ENCODE peak calls at places on chromosomes 16 and 17, in nine cellular contexts. One of them, this sample, is unnamed.

GRCh38 chr16:87842209-87842869 is 27.0 kb downstream of the SLC7A5 start:
- DNase-seq in heart left ventricle: no peak
- DNase-seq in body of pancreas: no peak
- DNase-seq in lower leg skin: no peak
- DNase-seq in transverse colon: no peak
- DNase-seq in ovary: peak; percentile 28
- DNase-seq in esophagus squamous epithelium: no peak
- DNase-seq in gastrocnemius medialis: no peak
- DNase-seq in A549: no peak
- DNase-seq in this sample: no peak

GRCh38 chr16:4805231-4805630 is 2.8 kb upstream of the ROGDI start:
- DNase-seq in heart left ventricle: peak; percentile 67
- DNase-seq in body of pancreas: no peak
- DNase-seq in lower leg skin: no peak
- DNase-seq in transverse colon: no peak
- DNase-seq in ovary: no peak
- DNase-seq in esophagus squamous epithelium: no peak
- DNase-seq in gastrocnemius medialis: no peak
- DNase-seq in A549: no peak
- DNase-seq in this sample: no peak

GRCh38 chr16:75102595-75102994 is 14.0 kb downstream of the LDHD start:
- DNase-seq in heart left ventricle: no peak
- DNase-seq in body of pancreas: no peak
- DNase-seq in lower leg skin: no peak
- DNase-seq in transverse colon: no peak
- DNase-seq in ovary: no peak
- DNase-seq in esophagus squamous epithelium: no peak
- DNase-seq in gastrocnemius medialis: no peak
- DNase-seq in A549: no peak
- DNase-seq in this sample: no peak

GRCh38 chr17:44902135-44902760 is 3.0 kb upstream of the EFTUD2 start:
- DNase-seq in heart left ventricle: no peak
- DNase-seq in body of pancreas: no peak
- DNase-seq in lower leg skin: no peak
- DNase-seq in transverse colon: no peak
- DNase-seq in ovary: no peak
- DNase-seq in esophagus squamous epithelium: no peak
- DNase-seq in gastrocnemius medialis: no peak
- DNase-seq in A549: no peak
- DNase-seq in this sample: no peak

GRCh38 chr17:80637286-80637703 is 92.7 kb downstream of the RPTOR start:
- DNase-seq in heart left ventricle: no peak
- DNase-seq in body of pancreas: no peak
- DNase-seq in lower leg skin: no peak
- DNase-seq in transverse colon: no peak
- DNase-seq in ovary: no peak
- DNase-seq in esophagus squamous epithelium: no peak
- DNase-seq in gastrocnemius medialis: no peak
- DNase-seq in A549: no peak
- DNase-seq in this sample: no peak

GRCh38 chr17:48596735-48597491 is 3.3 kb upstream of the HOXB5 start:
- DNase-seq in heart left ventricle: no peak
- DNase-seq in body of pancreas: no peak
- DNase-seq in lower leg skin: no peak
- DNase-seq in transverse colon: no peak
- DNase-seq in ovary: no peak
- DNase-seq in esophagus squamous epithelium: no peak
- DNase-seq in gastrocnemius medialis: no peak
- DNase-seq in A549: no peak
- DNase-seq in this sample: no peak

GRCh38 chr17:20072692-20072992 is 63.5 kb downstream of the SPECC1 start:
- DNase-seq in heart left ventricle: no peak
- DNase-seq in body of pancreas: no peak
- DNase-seq in lower leg skin: no peak
- DNase-seq in transverse colon: no peak
- DNase-seq in ovary: no peak
- DNase-seq in esophagus squamous epithelium: no peak
- DNase-seq in gastrocnemius medialis: no peak
- DNase-seq in A549: no peak
- DNase-seq in this sample: no peak

GRCh38 chr16:75244225-75244792 is 7.1 kb downstream of the BCAR1 start:
- DNase-seq in heart left ventricle: peak; percentile 75
- DNase-seq in body of pancreas: no peak
- DNase-seq in lower leg skin: no peak
- DNase-seq in transverse colon: peak; percentile 63
- DNase-seq in ovary: no peak
- DNase-seq in esophagus squamous epithelium: no peak
- DNase-seq in gastrocnemius medialis: no peak
- DNase-seq in A549: no peak
- DNase-seq in this sample: no peak

GRCh38 chr17:56125830-56126819 is 27.1 kb upstream of the ANKFN1 start:
- DNase-seq in heart left ventricle: no peak
- DNase-seq in body of pancreas: peak; percentile 20
- DNase-seq in lower leg skin: no peak
- DNase-seq in transverse colon: no peak
- DNase-seq in ovary: no peak
- DNase-seq in esophagus squamous epithelium: no peak
- DNase-seq in gastrocnemius medialis: no peak
- DNase-seq in A549: peak; percentile 52
- DNase-seq in this sample: peak; percentile 79

GRCh38 chr17:1490643-1491405 is 1.7 kb downstream of the MYO1C start:
- DNase-seq in heart left ventricle: peak; percentile 91
- DNase-seq in body of pancreas: peak; percentile 69
- DNase-seq in lower leg skin: peak; percentile 93
- DNase-seq in transverse colon: peak; percentile 84
- DNase-seq in ovary: peak; percentile 74
- DNase-seq in esophagus squamous epithelium: no peak
- DNase-seq in gastrocnemius medialis: peak; percentile 29
- DNase-seq in A549: peak; percentile 58
- DNase-seq in this sample: peak; percentile 55

DNA sequence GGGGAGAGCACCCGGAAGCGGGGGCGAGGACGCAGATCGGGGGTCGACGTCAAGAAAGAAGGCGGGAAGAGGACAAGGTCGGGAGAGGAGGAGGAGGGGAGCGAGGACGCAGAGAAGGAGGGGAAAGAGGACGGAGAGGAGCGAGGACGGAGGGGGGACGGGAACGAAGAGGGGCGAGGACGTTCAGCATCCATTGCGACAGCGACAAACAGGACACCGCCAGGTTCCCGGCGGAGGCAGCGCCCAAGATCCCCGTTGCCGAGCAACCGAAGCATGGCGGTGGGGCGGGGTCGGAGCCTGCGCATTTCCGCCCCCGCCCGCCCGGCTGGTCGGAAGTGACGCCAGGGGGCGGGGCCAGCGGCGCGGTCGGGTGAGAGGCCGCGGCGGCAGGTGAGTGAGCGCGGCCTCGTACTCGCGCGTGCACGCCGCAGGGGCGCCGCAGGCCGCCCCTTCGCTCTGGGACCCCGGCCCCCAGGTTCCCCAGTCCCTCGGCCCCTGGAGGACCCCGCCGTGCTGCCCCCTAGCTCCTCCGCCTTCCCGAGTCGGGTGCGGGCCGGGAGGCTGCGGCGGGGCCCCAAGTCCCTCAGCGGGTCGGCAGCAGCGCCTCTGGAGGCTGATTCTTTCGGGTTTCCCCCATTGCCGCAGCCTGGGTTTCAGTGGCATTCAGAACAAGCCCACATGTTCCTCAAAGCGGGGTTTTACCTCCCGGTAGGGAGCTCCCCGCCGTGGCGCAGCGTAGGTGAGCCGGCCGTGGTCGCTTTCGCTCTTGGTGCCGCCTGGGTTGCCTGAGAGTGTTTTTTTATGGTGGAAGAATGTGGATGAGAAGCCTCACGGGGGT is at the start of gene FAM234A:
- DNase-seq in heart left ventricle: peak; percentile 96
- DNase-seq in body of pancreas: peak; percentile 96
- DNase-seq in lower leg skin: peak; percentile 98
- DNase-seq in transverse colon: peak; percentile 96
- DNase-seq in ovary: peak; percentile 95
- DNase-seq in esophagus squamous epithelium: peak; percentile 31
- DNase-seq in gastrocnemius medialis: peak; percentile 93
- DNase-seq in A549: peak; percentile 95
- DNase-seq in this sample: peak; percentile 94
- TF ChIP-seq POLR2A in heart left ventricle: peak; percentile 85
- TF ChIP-seq POLR2A in body of pancreas: peak; percentile 87
- TF ChIP-seq POLR2A in lower leg skin: peak; percentile 84
- TF ChIP-seq POLR2A in transverse colon: peak; percentile 87
- TF ChIP-seq POLR2A in ovary: peak; percentile 96
- TF ChIP-seq POLR2A in esophagus squamous epithelium: peak; percentile 99
- TF ChIP-seq POLR2A in gastrocnemius medialis: peak; percentile 100
- TF ChIP-seq POLR2A in A549: peak; percentile 74
- TF ChIP-seq POLR2A in this sample: peak; percentile 99

DNA sequence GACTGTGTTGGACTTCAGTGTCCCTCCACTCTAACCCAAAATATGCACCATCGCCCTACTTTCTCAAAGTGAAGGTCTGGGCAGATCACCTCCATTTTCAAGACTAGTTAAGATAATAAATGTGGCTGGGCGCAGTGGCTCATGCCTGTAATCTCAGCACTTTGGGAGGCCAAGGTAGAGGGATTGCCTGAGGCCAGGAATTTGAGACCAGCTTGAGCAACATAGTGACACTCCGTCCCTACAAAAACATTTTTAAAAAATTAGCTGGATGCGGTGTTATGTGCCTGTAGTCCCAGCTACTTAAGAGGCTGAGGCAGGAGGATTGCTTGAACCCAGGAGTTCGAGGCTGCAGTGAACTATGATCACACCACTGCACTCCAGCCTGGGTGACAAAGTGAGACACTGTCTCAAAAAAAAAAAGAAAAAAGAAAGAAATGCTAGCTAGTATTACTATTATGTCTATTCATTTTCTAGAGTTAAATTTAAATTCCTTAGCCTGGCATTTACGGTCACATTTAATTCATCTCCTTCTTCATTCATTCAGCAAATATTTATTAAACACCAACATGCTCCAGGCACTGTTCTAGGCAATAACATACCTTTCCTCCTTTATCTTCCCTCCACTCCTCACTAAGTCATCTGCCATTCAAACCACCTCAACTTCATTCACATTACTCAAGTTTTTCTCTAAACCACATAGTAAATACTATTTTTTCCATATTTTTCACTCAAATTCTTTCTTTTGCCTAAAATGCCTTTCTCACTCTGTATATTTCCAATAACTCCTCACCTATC is 96.1 kb upstream of the XYLT1 start:
- DNase-seq in heart left ventricle: no peak
- DNase-seq in body of pancreas: no peak
- DNase-seq in lower leg skin: no peak
- DNase-seq in transverse colon: no peak
- DNase-seq in ovary: no peak
- DNase-seq in esophagus squamous epithelium: no peak
- DNase-seq in gastrocnemius medialis: no peak
- DNase-seq in A549: no peak
- DNase-seq in this sample: no peak
- TF ChIP-seq CTCF in heart left ventricle: no peak
- TF ChIP-seq CTCF in body of pancreas: no peak
- TF ChIP-seq CTCF in lower leg skin: no peak
- TF ChIP-seq CTCF in transverse colon: no peak
- TF ChIP-seq CTCF in ovary: no peak
- TF ChIP-seq CTCF in esophagus squamous epithelium: no peak
- TF ChIP-seq CTCF in gastrocnemius medialis: no peak
- TF ChIP-seq CTCF in A549: no peak
- TF ChIP-seq CTCF in this sample: no peak

GRCh38 chr16:7651803-7652570 is 319.3 kb downstream of the RBFOX1 start:
- DNase-seq in heart left ventricle: no peak
- DNase-seq in body of pancreas: no peak
- DNase-seq in lower leg skin: no peak
- DNase-seq in transverse colon: no peak
- DNase-seq in ovary: no peak
- DNase-seq in esophagus squamous epithelium: no peak
- DNase-seq in gastrocnemius medialis: no peak
- DNase-seq in A549: no peak
- DNase-seq in this sample: no peak
- H3K4me3 ChIP-seq in heart left ventricle: no peak overlapping the region
- H3K4me3 ChIP-seq in body of pancreas: no peak overlapping the region
- H3K4me3 ChIP-seq in lower leg skin: no peak overlapping the region
- H3K4me3 ChIP-seq in transverse colon: no peak overlapping the region
- H3K4me3 ChIP-seq in ovary: no peak overlapping the region
- H3K4me3 ChIP-seq in esophagus squamous epithelium: no peak overlapping the region
- H3K4me3 ChIP-seq in gastrocnemius medialis: no peak overlapping the region
- H3K4me3 ChIP-seq in A549: no peak overlapping the region
- H3K4me3 ChIP-seq in this sample: no peak overlapping the region

GRCh38 chr17:64502809-64503208 is 3.3 kb downstream of the DDX5 start:
- DNase-seq in heart left ventricle: no peak
- DNase-seq in body of pancreas: no peak
- DNase-seq in lower leg skin: no peak
- DNase-seq in transverse colon: no peak
- DNase-seq in ovary: no peak
- DNase-seq in esophagus squamous epithelium: no peak
- DNase-seq in gastrocnemius medialis: no peak
- DNase-seq in A549: no peak
- DNase-seq in this sample: no peak

GRCh38 chr17:64500487-64500859 is 3.6 kb upstream of the POLG2 start:
- DNase-seq in heart left ventricle: no peak
- DNase-seq in body of pancreas: no peak
- DNase-seq in lower leg skin: no peak
- DNase-seq in transverse colon: no peak
- DNase-seq in ovary: no peak
- DNase-seq in esophagus squamous epithelium: no peak
- DNase-seq in gastrocnemius medialis: no peak
- DNase-seq in A549: no peak
- DNase-seq in this sample: no peak

GRCh38 chr17:64499805-64500486 is 3.1 kb upstream of the POLG2 start:
- DNase-seq in heart left ventricle: no peak
- DNase-seq in body of pancreas: no peak
- DNase-seq in lower leg skin: no peak
- DNase-seq in transverse colon: no peak
- DNase-seq in ovary: no peak
- DNase-seq in esophagus squamous epithelium: no peak
- DNase-seq in gastrocnemius medialis: no peak
- DNase-seq in A549: peak; percentile 40
- DNase-seq in this sample: no peak

GRCh38 chr17:64502021-64502420 is 4.1 kb downstream of the DDX5 start:
- DNase-seq in heart left ventricle: no peak
- DNase-seq in body of pancreas: no peak
- DNase-seq in lower leg skin: no peak
- DNase-seq in transverse colon: no peak
- DNase-seq in ovary: no peak
- DNase-seq in esophagus squamous epithelium: no peak
- DNase-seq in gastrocnemius medialis: no peak
- DNase-seq in A549: no peak
- DNase-seq in this sample: no peak

DNA sequence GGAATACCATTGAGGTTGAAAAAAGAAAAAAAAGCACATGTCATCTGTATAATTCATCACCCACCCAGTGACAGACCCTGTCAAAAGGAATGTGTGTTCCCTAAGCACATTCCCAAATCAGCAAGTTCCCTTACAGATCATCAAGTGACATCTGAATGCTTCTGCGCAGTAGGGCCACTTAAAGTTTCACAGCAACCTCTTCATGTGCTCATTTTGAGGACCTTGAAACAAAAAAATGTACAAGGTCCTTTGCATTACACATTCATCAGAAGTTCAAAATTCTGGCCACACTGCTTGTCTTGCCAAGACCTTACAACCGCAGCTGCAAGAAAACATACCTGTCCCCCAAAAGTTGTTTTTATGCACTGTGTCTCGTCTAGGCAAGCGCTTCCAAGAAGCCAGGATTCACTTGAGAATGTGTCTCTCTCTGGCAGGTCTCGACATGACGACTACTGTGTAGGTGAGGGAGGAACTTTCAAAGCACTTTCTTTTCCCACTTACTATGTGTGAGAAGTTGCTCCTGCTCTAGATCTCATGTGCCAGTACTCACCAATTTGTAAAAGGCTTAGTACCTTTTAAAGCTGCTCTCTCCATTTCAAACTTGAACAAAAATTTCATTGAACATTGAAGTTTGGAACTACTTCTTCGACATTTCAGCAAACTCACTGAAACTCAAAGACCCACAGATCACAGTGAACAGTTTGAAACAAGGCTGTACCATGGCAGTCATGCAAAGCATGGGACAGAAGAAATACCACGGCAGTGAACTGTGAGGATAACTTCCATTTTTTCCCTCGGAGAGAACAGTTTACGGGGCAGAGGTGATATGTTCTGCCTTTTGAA is 4.3 kb upstream of the POLG2 start:
- DNase-seq in heart left ventricle: no peak
- DNase-seq in body of pancreas: no peak
- DNase-seq in lower leg skin: no peak
- DNase-seq in transverse colon: no peak
- DNase-seq in ovary: no peak
- DNase-seq in esophagus squamous epithelium: no peak
- DNase-seq in gastrocnemius medialis: no peak
- DNase-seq in A549: no peak
- DNase-seq in this sample: no peak
- TF ChIP-seq POLR2A in heart left ventricle: no peak
- TF ChIP-seq POLR2A in body of pancreas: no peak
- TF ChIP-seq POLR2A in lower leg skin: no peak
- TF ChIP-seq POLR2A in transverse colon: no peak
- TF ChIP-seq POLR2A in ovary: no peak
- TF ChIP-seq POLR2A in esophagus squamous epithelium: no peak
- TF ChIP-seq POLR2A in gastrocnemius medialis: no peak
- TF ChIP-seq POLR2A in A549: no peak
- TF ChIP-seq POLR2A in this sample: no peak